ENCODE peak calls at places on chromosome 7, in ten cellular contexts. P is stomach; X is cardiac muscle cell; W is kidney epithelial cell; C is nephron progenitor cell; H is heart left ventricle; A is CD4-positive, alpha-beta T cell; Q is AG10803; D is colonic mucosa; T is SK-N-SH. J is an unnamed sample.

GRCh38 chr7:105934577-105935185 is 28.4 kb upstream of the CDHR3 start:
- DNase-seq in Q (peak), X (peak), D (no peak), C (peak), P (peak), W (no peak), T (peak), H (no peak), A (no peak), J (peak)

GRCh38 chr7:39458346-39458745 is 107.9 kb upstream of the YAE1 start:
- DNase-seq in T (peak), Q (peak), W (no peak), X (no peak), D (peak), H (no peak), A (no peak), P (no peak), C (no peak), J (no peak)

GRCh38 chr7:2000801-2001321 is 231.9 kb downstream of the MAD1L1 start:
- DNase-seq in Q (no peak), H (no peak), X (no peak), A (no peak), D (no peak), P (no peak), W (no peak), C (no peak), T (no peak), J (no peak)

GRCh38 chr7:119522698-119523097 is 750.3 kb upstream of the KCND2 start:
- DNase-seq in H (no peak), P (no peak), Q (no peak), C (no peak), D (no peak), W (no peak), X (no peak), T (no peak), A (no peak), J (no peak)

GRCh38 chr7:115462301-115463015 is 540.6 kb downstream of the MDFIC start:
- DNase-seq in Q (no peak), C (no peak), T (no peak), X (no peak), D (no peak), A (no peak), H (no peak), P (no peak), W (no peak), J (no peak)

GRCh38 chr7:34759477-34760125 is 101.6 kb downstream of the NPSR1 start:
- DNase-seq in P (no peak), X (peak), D (no peak), W (no peak), T (peak), C (peak), H (no peak), Q (peak), A (no peak), J (no peak)

GRCh38 chr7:1460757-1461639 is 1.7 kb upstream of the MICALL2 start:
- DNase-seq in T (no peak), X (peak), A (no peak), W (no peak), H (peak), D (peak), P (peak), Q (peak), C (no peak), J (no peak)

GRCh38 chr7:151013728-151014497 is 10.4 kb downstream of the ATG9B start:
- DNase-seq in T (peak), P (peak), W (no peak), D (peak), A (peak), Q (peak), X (peak), H (peak), C (peak), J (peak)

GRCh38 chr7:1669486-1669951 is 558 bp upstream of the ELFN1 start:
- DNase-seq in C (no peak), A (peak), X (no peak), D (no peak), W (no peak), Q (no peak), H (no peak), P (no peak), T (peak), J (peak)

GRCh38 chr7:153934048-153934447 is 118.2 kb upstream of the DPP6 start:
- DNase-seq in T (no peak), X (no peak), H (no peak), Q (no peak), A (no peak), W (no peak), P (no peak), D (no peak), C (no peak), J (no peak)

GRCh38 chr7:98997836-98998235 is 119.5 kb downstream of the TRRAP start:
- DNase-seq in A (no peak), X (no peak), C (no peak), W (no peak), Q (peak), T (no peak), D (no peak), P (no peak), H (no peak), J (no peak)

GRCh38 chr7:73978681-73979563 is 49.1 kb upstream of the ELN start:
- DNase-seq in W (no peak), X (peak), Q (peak), A (no peak), D (peak), P (peak), H (peak), T (peak), C (peak), J (no peak)

GRCh38 chr7:47330026-47330425 is 251.9 kb downstream of the TNS3 start:
- DNase-seq in Q (no peak), T (no peak), W (no peak), P (no peak), A (no peak), H (no peak), X (no peak), C (no peak), D (no peak), J (no peak)

GRCh38 chr7:94510582-94511456 is 1.2 kb downstream of the CASD1 start:
- DNase-seq in Q (peak), H (peak), T (peak), W (no peak), D (peak), X (peak), C (no peak), P (peak), A (peak), J (no peak)

GRCh38 chr7:140485463-140486265 is 6.4 kb upstream of the MKRN1 start:
- DNase-seq in H (no peak), Q (no peak), X (no peak), P (no peak), A (no peak), C (no peak), T (no peak), W (peak), D (peak), J (no peak)

GRCh38 chr7:38628630-38629385 is 2.4 kb downstream of the AMPH start:
- DNase-seq in W (no peak), A (no peak), Q (peak), P (no peak), T (no peak), C (no peak), D (no peak), H (no peak), X (no peak), J (no peak)

GRCh38 chr7:45927724-45928123 is 6.7 kb upstream of the IGFBP3 start:
- DNase-seq in A (no peak), C (no peak), Q (no peak), P (no peak), W (no peak), H (no peak), X (no peak), T (no peak), D (no peak), J (no peak)

GRCh38 chr7:134804854-134805253 is 25.4 kb downstream of the CALD1 start:
- DNase-seq in D (no peak), A (no peak), X (no peak), T (no peak), W (no peak), Q (no peak), C (no peak), P (no peak), H (no peak), J (no peak)

GRCh38 chr7:17608114-17608833 is 309.8 kb downstream of the AHR start:
- DNase-seq in C (no peak), T (no peak), Q (peak), A (no peak), W (no peak), P (no peak), X (no peak), H (no peak), D (no peak), J (no peak)

GRCh38 chr7:74092964-74093339 is 9.3 kb downstream of the LIMK1 start:
- DNase-seq in C (no peak), T (peak), H (peak), W (no peak), D (no peak), A (no peak), X (no peak), Q (no peak), P (no peak), J (no peak)

GRCh38 chr7:144670251-144670650 is 165.6 kb downstream of the TPK1 start:
- DNase-seq in W (no peak), T (no peak), Q (no peak), X (no peak), A (no peak), H (no peak), D (no peak), P (no peak), C (no peak), J (no peak)

GRCh38 chr7:22561895-22562593 is 62.1 kb upstream of the STEAP1B start:
- DNase-seq in P (no peak), T (no peak), D (no peak), X (no peak), A (no peak), H (no peak), Q (peak), W (no peak), C (no peak), J (no peak)

GRCh38 chr7:104074529-104074928 is 85.1 kb upstream of the RELN start:
- DNase-seq in P (no peak), T (no peak), C (no peak), H (no peak), D (no peak), Q (no peak), W (no peak), A (no peak), X (no peak), J (no peak)

GRCh38 chr7:84372155-84372621 is 177.6 kb upstream of the SEMA3A start:
- DNase-seq in X (no peak), T (no peak), C (no peak), Q (peak), H (no peak), D (no peak), A (no peak), P (no peak), W (peak), J (no peak)

GRCh38 chr7:28135760-28136159 is 44.8 kb downstream of the JAZF1 start:
- DNase-seq in X (no peak), P (no peak), C (no peak), H (no peak), D (no peak), A (no peak), T (peak), Q (no peak), W (no peak), J (no peak)

GRCh38 chr7:106057962-106058901 is 53.9 kb downstream of the SYPL1 start:
- DNase-seq in T (no peak), A (no peak), X (no peak), P (peak), W (no peak), D (peak), C (no peak), Q (peak), H (no peak), J (no peak)

GRCh38 chr7:69049341-69049740 is 548.9 kb upstream of the AUTS2 start:
- DNase-seq in X (no peak), A (no peak), D (no peak), T (no peak), Q (peak), P (no peak), H (no peak), C (no peak), W (no peak), J (no peak)

GRCh38 chr7:77391230-77391629 is 24.9 kb downstream of the GSAP start:
- DNase-seq in X (no peak), T (no peak), C (no peak), W (no peak), P (no peak), A (no peak), Q (no peak), H (no peak), D (no peak), J (no peak)

GRCh38 chr7:128872394-128872824 is 9.8 kb downstream of the ATP6V1F start:
- DNase-seq in A (no peak), P (no peak), T (no peak), H (no peak), C (no peak), W (no peak), Q (no peak), D (no peak), X (no peak), J (no peak)
- TF ChIP-seq CTCF in A (no peak), P (no peak), T (peak), H (no peak), C (no peak), W (no peak), Q (no peak), D (no peak), X (peak), J (peak)

GRCh38 chr7:190196-190595 is 2.2 kb upstream of the FAM20C start:
- DNase-seq in T (no peak), X (no peak), C (no peak), A (no peak), H (no peak), D (no peak), P (no peak), W (no peak), Q (no peak), J (no peak)

GRCh38 chr7:188174-188573 is 4.2 kb upstream of the FAM20C start:
- DNase-seq in Q (no peak), P (no peak), C (no peak), T (no peak), A (no peak), D (no peak), W (no peak), X (no peak), H (no peak), J (no peak)

GRCh38 chr7:188727-189500 is 3.5 kb upstream of the FAM20C start:
- DNase-seq in P (no peak), X (no peak), W (no peak), Q (no peak), A (no peak), C (no peak), T (no peak), D (no peak), H (no peak), J (no peak)

GRCh38 chr7:191105-192034 is 1.0 kb upstream of the FAM20C start:
- DNase-seq in Q (peak), W (peak), A (no peak), H (peak), D (peak), X (peak), P (no peak), C (no peak), T (peak), J (no peak)

GRCh38 chr7:189719-190118 is 2.7 kb upstream of the FAM20C start:
- DNase-seq in T (no peak), W (no peak), P (no peak), H (no peak), Q (no peak), C (no peak), A (no peak), D (no peak), X (no peak), J (no peak)
- TF ChIP-seq CTCF in T (no peak), W (no peak), P (no peak), H (no peak), Q (no peak), C (no peak), A (no peak), D (no peak), X (no peak), J (no peak)

DNA sequence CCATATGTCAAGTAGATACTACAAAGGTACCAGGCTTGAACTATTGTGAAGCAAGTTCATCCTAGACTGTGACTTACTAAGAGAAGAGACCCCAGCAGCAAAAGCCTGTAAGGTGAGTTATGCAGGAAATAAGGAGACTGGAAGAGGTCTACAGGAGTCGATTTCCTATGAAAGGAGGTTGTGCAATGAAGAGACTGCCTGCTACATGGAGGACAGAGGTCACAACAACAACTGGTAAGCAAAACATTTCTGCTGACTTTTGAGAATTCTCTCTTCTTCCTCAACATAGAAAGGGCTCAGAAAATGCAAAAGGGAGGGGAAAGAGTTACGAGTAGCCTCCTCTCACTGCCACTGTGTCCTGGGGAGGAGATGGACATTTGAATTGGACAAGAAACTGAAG is 42.4 kb downstream of the PDK4 start:
- DNase-seq in Q (no peak), W (no peak), H (no peak), C (no peak), D (no peak), T (no peak), X (no peak), P (no peak), A (no peak), J (no peak)
- TF ChIP-seq CTCF in Q (no peak), W (no peak), H (no peak), C (no peak), D (no peak), T (no peak), X (no peak), P (no peak), A (no peak), J (no peak)

GRCh38 chr7:155009570-155010157 is 6.7 kb upstream of the PAXIP1 start:
- DNase-seq in X (no peak), P (no peak), H (no peak), D (no peak), W (no peak), T (peak), Q (peak), A (no peak), C (no peak), J (no peak)
- TF ChIP-seq CTCF in X (peak), P (peak), H (peak), D (no peak), W (peak), T (peak), Q (peak), A (peak), C (peak), J (peak)

GRCh38 chr7:3309140-3309539 is 8.1 kb downstream of the SDK1 start:
- DNase-seq in Q (no peak), T (peak), D (no peak), W (no peak), A (no peak), H (no peak), X (no peak), P (no peak), C (no peak), J (no peak)
- TF ChIP-seq CTCF in Q (no peak), T (no peak), D (no peak), W (no peak), A (no peak), H (no peak), X (no peak), P (no peak), C (no peak), J (no peak)

GRCh38 chr7:158042156-158042880 is 545.3 kb downstream of the PTPRN2 start:
- DNase-seq in X (no peak), Q (no peak), C (no peak), T (no peak), A (no peak), W (no peak), D (no peak), P (peak), H (no peak), J (no peak)

GRCh38 chr7:158047386-158048059 is 540.1 kb downstream of the PTPRN2 start:
- DNase-seq in A (no peak), C (no peak), H (no peak), P (no peak), D (no peak), W (no peak), X (no peak), Q (no peak), T (no peak), J (no peak)

GRCh38 chr7:158040199-158040598 is 547.4 kb downstream of the PTPRN2 start:
- DNase-seq in P (no peak), T (no peak), Q (no peak), W (no peak), X (no peak), A (no peak), H (no peak), D (no peak), C (no peak), J (no peak)

GRCh38 chr7:158043461-158044155 is 544.0 kb downstream of the PTPRN2 start:
- DNase-seq in T (no peak), Q (no peak), P (peak), H (no peak), C (no peak), D (no peak), X (no peak), A (no peak), W (no peak), J (no peak)

DNA sequence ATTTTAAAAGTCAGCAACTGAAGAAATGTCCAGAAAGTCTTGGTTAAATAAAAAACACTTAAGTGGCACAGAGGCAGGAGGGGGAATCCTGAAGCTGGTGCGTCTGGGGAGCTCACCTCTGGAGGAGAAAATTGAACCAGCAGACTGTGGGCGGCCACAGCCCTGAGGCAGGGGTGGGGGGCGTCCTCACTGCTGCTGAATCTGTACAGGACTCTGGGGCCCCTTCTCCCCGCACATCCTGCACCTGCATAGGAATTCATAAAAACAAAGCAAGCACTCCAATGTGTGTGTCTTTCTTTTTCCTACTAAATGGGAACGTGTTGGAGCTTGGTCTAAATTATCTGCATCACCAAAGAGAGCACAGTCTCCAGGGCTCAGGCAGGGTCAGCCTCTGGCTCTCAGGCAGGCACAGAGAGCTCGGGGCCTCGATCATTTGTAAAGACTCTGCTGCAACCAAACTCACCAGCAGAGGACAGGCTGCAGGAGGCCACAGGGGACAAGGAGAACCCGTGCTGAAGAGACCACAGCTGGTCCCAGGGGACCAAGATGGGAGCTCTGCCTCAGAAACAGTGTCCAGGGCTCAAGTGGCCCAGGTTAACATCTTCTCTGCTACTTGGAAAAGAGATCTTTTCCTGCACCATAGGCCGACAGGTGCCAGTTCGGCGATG is 543.3 kb downstream of the PTPRN2 start:
- DNase-seq in P (no peak), A (no peak), X (no peak), T (no peak), H (no peak), C (no peak), Q (no peak), W (no peak), D (no peak), J (no peak)
- TF ChIP-seq CTCF in P (no peak), A (no peak), X (no peak), T (no peak), H (no peak), C (no peak), Q (no peak), W (no peak), D (no peak), J (no peak)

DNA sequence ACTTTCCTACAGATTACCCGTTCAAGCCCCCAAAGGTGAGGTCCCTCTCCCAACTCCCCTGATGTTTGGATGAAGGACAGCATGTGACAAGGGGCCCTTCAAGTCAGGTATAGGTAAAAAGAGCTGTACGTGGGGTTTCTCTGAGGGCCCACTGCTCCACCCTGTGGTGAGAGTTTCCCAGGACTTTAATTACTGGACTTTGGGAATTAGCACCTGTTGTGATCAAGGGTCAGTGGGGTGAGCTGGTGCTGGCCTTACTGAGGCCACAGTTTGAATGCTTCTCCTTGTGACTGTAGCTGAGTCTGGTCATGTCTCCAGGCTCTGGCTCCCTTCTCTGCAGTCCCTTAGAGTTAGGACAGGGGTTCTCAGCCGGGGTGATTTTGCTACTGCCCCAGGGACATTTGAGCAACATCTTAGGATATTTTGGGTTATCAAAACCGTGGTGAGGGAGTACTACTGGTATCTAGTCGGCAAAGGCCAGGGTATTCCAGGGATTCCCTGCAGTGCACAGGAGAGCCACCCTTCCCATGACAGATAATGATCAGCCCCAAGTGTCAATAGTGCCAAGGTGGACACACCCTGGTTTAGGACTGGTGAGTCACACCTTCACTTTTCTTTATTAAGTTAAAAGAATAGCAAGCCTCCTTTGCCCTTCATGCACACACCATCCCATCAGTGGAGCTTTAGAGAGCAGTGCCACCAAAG is 16.9 kb downstream of the UBE2D4 start:
- DNase-seq in Q (no peak), D (peak), W (no peak), C (no peak), T (no peak), P (peak), X (no peak), A (no peak), H (no peak), J (no peak)
- TF ChIP-seq CTCF in Q (no peak), D (no peak), W (no peak), C (no peak), T (peak), P (peak), X (peak), A (no peak), H (no peak), J (peak)

J was measured in progenitor cell of endocrine pancreas.